ENCODE peak calls at places on chromosomes 2 and 18, in six cellular contexts. D, F, I, W, R and L are unnamed samples.

GRCh38 chr18:48200631-48201336 is 208.4 kb downstream of the ZBTB7C start:
- DNase-seq in D (no peak), F (no peak), I (no peak), W (no peak), R (no peak), L (no peak)

GRCh38 chr18:55012041-55012440 is 52.8 kb upstream of the CCDC68 start:
- DNase-seq in D (no peak), F (no peak), I (peak; percentile 26), W (no peak), R (peak; percentile 51), L (no peak)

GRCh38 chr18:68948622-68949021 is 150.7 kb downstream of the CCDC102B start:
- DNase-seq in D (no peak), F (no peak), I (no peak), W (no peak), R (no peak), L (no peak)

GRCh38 chr2:67660015-67660602 is 263.0 kb downstream of the ETAA1 start:
- DNase-seq in D (no peak), F (no peak), I (no peak), W (no peak), R (no peak), L (no peak)

GRCh38 chr18:59631583-59632181 is 65.5 kb downstream of the CCBE1 start:
- DNase-seq in D (no peak), F (no peak), I (peak; percentile 76), W (no peak), R (peak; percentile 31), L (peak; percentile 37)

GRCh38 chr2:102753563-102754159 is 8.2 kb upstream of the TMEM182 start:
- DNase-seq in D (no peak), F (no peak), I (peak; percentile 74), W (peak; percentile 49), R (peak; percentile 51), L (no peak)

GRCh38 chr2:45923701-45924100 is 272.2 kb downstream of the PRKCE start:
- DNase-seq in D (no peak), F (no peak), I (no peak), W (no peak), R (peak; percentile 60), L (no peak)

GRCh38 chr18:78979058-78979680 is 449 bp upstream of the SALL3 start:
- DNase-seq in D (no peak), F (no peak), I (peak; percentile 75), W (no peak), R (peak; percentile 75), L (no peak)

GRCh38 chr2:61714210-61714609 is 139.7 kb downstream of the FAM161A start:
- DNase-seq in D (no peak), F (no peak), I (no peak), W (no peak), R (no peak), L (no peak)

GRCh38 chr2:13884271-13884976 is 748.1 kb upstream of the LRATD1 start:
- DNase-seq in D (no peak), F (no peak), I (peak; percentile 10), W (no peak), R (peak; percentile 1), L (no peak)

GRCh38 chr2:28654286-28654980 is 97.2 kb upstream of the PPP1CB start:
- DNase-seq in D (no peak), F (no peak), I (no peak), W (no peak), R (no peak), L (no peak)

GRCh38 chr2:28658369-28658768 is 93.3 kb upstream of the PPP1CB start:
- DNase-seq in D (no peak), F (no peak), I (no peak), W (no peak), R (peak; percentile 82), L (no peak)

GRCh38 chr2:28659127-28659526 is 92.5 kb upstream of the PPP1CB start:
- DNase-seq in D (no peak), F (no peak), I (no peak), W (no peak), R (no peak), L (no peak)

GRCh38 chr2:28654981-28655322 is 96.7 kb upstream of the PPP1CB start:
- DNase-seq in D (no peak), F (no peak), I (no peak), W (no peak), R (no peak), L (no peak)

DNA sequence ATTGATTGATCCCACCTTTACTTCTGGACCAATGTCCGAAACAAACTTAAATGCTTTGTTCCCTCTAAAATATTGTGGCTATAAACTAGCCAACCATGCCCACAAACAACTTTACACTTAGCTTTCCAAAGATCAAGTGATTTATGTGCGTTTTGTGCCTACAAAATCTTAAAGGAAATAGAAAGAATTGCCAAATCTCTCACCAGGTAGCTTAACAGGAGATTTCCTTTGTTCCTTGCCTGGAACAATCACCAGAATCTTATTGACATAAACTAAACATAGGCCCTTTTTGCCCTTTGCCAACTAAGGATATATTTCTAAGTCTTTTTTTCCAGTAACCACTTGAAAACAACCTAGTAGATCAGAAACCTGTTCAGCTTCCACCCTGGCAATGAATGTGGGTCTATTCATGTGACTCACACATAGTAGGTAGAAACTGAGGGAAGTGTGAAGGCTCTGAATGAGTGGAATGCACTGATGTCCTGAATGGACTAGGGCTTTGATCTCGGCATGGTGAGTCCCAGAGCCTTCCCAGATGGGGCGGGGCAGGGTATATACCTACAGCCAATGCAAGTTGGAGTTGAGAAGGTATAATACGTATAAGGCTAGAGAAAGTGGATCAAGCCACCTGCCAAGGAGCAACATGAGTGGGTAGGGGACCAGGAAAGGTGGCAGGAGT is 94.6 kb upstream of the PPP1CB start:
- DNase-seq in D (no peak), F (no peak), I (no peak), W (no peak), R (no peak), L (no peak)
- H3K27ac ChIP-seq in D (no peak overlapping the region), F (no peak overlapping the region), I (no peak overlapping the region), W (no peak overlapping the region), R (no peak overlapping the region), L (no peak overlapping the region)

GRCh38 chr2:210277133-210277532 is 37.8 kb downstream of the MYL1 start:
- DNase-seq in D (no peak), F (no peak), I (no peak), W (no peak), R (no peak), L (no peak)
- H3K27ac ChIP-seq in D (no peak overlapping the region), F (no peak overlapping the region), I (no peak overlapping the region), W (no peak overlapping the region), R (no peak overlapping the region), L (no peak overlapping the region)

GRCh38 chr2:6826081-6826913 is 39.4 kb downstream of the CMPK2 start:
- DNase-seq in D (no peak), F (peak; percentile 8), I (peak; percentile 78), W (peak; percentile 59), R (peak; percentile 75), L (no peak)
- H3K27ac ChIP-seq in D (no peak overlapping the region), F (no peak overlapping the region), I (no peak overlapping the region), W (no peak overlapping the region), R (no peak overlapping the region), L (no peak overlapping the region)

GRCh38 chr18:50844960-50845359 is 25.1 kb upstream of the MRO start:
- DNase-seq in D (no peak), F (no peak), I (no peak), W (no peak), R (no peak), L (no peak)
- H3K27ac ChIP-seq in D (no peak overlapping the region), F (no peak overlapping the region), I (no peak overlapping the region), W (no peak overlapping the region), R (no peak overlapping the region), L (no peak overlapping the region)

GRCh38 chr2:37654932-37655331 is 16.5 kb downstream of the CDC42EP3 start:
- DNase-seq in D (no peak), F (no peak), I (peak; percentile 71), W (no peak), R (peak; percentile 80), L (no peak)
- H3K27ac ChIP-seq in D (peak overlapping the region; percentile 60), F (peak overlapping the region; percentile 43), I (no peak overlapping the region), W (no peak overlapping the region), R (no peak overlapping the region), L (no peak overlapping the region)